ENCODE peak calls at places on chromosomes 12 and 14, in ten cellular contexts. S is psoas muscle, U is upper lobe of right lung, N is DND-41, X is heart right ventricle, I is RWPE2, V is A549, C is GM12878, J is pancreas, P is thoracic aorta. T is an unnamed sample. For H3K4me1, the result is how much of the 10 kb centered on the place peaks cover.

GRCh38 chr12:1115471-1116242 is 124.6 kb downstream of the ERC1 start:
- ATAC-seq in N (no peak), U (peak), J (peak), S (no peak), C (peak), X (no peak), I (peak), V (no peak), P (no peak), T (no peak)

GRCh38 chr14:50835280-50835679 is 4.3 kb upstream of the NIN start:
- ATAC-seq in J (no peak), C (peak), N (peak), I (no peak), X (no peak), S (no peak), U (no peak), V (no peak), P (no peak), T (no peak)

GRCh38 chr14:73238941-73239340 is 1.6 kb downstream of the PAPLN start:
- ATAC-seq in C (peak), P (no peak), I (no peak), X (no peak), N (no peak), U (no peak), V (peak), J (no peak), S (no peak), T (no peak)

GRCh38 chr12:124632510-124632909 is 65.1 kb upstream of the NCOR2 start:
- ATAC-seq in S (no peak), V (peak), N (no peak), C (no peak), I (no peak), U (peak), J (peak), P (no peak), X (no peak), T (no peak)

GRCh38 chr14:36647417-36647826 is 14.2 kb upstream of the PAX9 start:
- ATAC-seq in J (peak), P (no peak), V (no peak), I (no peak), S (no peak), C (no peak), U (peak), N (no peak), X (no peak), T (peak)

GRCh38 chr14:95619785-95620417 is 66.3 kb upstream of the TCL1B start:
- ATAC-seq in I (no peak), P (no peak), U (no peak), J (no peak), V (no peak), X (no peak), S (no peak), C (no peak), N (no peak), T (no peak)

GRCh38 chr14:64500088-64500487 is 3.5 kb downstream of the ZBTB25 start:
- ATAC-seq in V (no peak), S (no peak), P (no peak), I (no peak), U (no peak), C (no peak), N (no peak), J (no peak), X (no peak), T (no peak)

GRCh38 chr14:97866664-97867063 is 1069.5 kb downstream of the VRK1 start:
- ATAC-seq in X (no peak), P (no peak), C (no peak), S (no peak), V (no peak), J (no peak), I (no peak), U (no peak), N (no peak), T (no peak)

GRCh38 chr12:58933068-58933681 is 12.9 kb upstream of the LRIG3 start:
- ATAC-seq in P (no peak), J (no peak), X (no peak), V (no peak), N (no peak), I (no peak), S (no peak), C (no peak), U (no peak), T (no peak)

GRCh38 chr14:65226824-65227604 is 124.7 kb upstream of the MAX start:
- ATAC-seq in P (no peak), V (peak), U (no peak), S (no peak), X (no peak), J (peak), C (no peak), I (peak), N (no peak), T (no peak)

GRCh38 chr12:56152756-56153137 is 360 bp downstream of the MYL6B start:
- ATAC-seq in V (no peak), P (peak), N (no peak), S (no peak), X (no peak), J (no peak), U (no peak), C (no peak), I (no peak), T (no peak)

GRCh38 chr12:69425417-69425816 is 44.8 kb upstream of the FRS2 start:
- ATAC-seq in U (no peak), C (no peak), S (no peak), N (peak), P (no peak), X (no peak), J (no peak), I (no peak), V (no peak), T (no peak)

GRCh38 chr14:34723867-34724266 is 9.5 kb upstream of the CFL2 start:
- ATAC-seq in S (no peak), N (no peak), J (no peak), U (no peak), C (no peak), V (no peak), I (no peak), X (no peak), P (no peak), T (no peak)

GRCh38 chr12:111557271-111558106 is 41.6 kb downstream of the ATXN2 start:
- ATAC-seq in N (no peak), C (no peak), U (no peak), X (no peak), J (no peak), V (peak), I (peak), P (no peak), S (no peak), T (no peak)

GRCh38 chr14:64463198-64463597 is 2.1 kb upstream of the AKAP5 start:
- ATAC-seq in I (no peak), U (no peak), N (no peak), X (no peak), C (peak), P (no peak), S (no peak), V (no peak), J (no peak), T (no peak)

GRCh38 chr14:66610154-66610563 is 102.2 kb downstream of the GPHN start:
- ATAC-seq in C (no peak), P (no peak), V (no peak), S (no peak), U (no peak), N (peak), X (no peak), I (no peak), J (no peak), T (no peak)

GRCh38 chr14:94768141-94768520 is 1.8 kb downstream of the GSC start:
- ATAC-seq in X (no peak), U (no peak), J (no peak), C (no peak), I (no peak), N (no peak), V (no peak), S (no peak), P (no peak), T (no peak)

GRCh38 chr14:50812180-50812579 is 18.8 kb downstream of the NIN start:
- ATAC-seq in V (no peak), I (no peak), C (no peak), X (no peak), S (no peak), P (no peak), U (no peak), N (no peak), J (no peak), T (no peak)

GRCh38 chr12:51188359-51189051 is 15.6 kb upstream of the TFCP2 start:
- ATAC-seq in N (no peak), C (peak), J (no peak), X (no peak), S (peak), V (no peak), P (no peak), U (no peak), I (no peak), T (no peak)

GRCh38 chr14:78086342-78086741 is 83.8 kb upstream of the NRXN3 start:
- ATAC-seq in U (no peak), P (no peak), J (no peak), V (no peak), N (no peak), S (no peak), I (no peak), X (no peak), C (no peak), T (no peak)

GRCh38 chr12:104805186-104805585 is 152.9 kb downstream of the SLC41A2 start:
- ATAC-seq in V (no peak), S (no peak), X (no peak), U (no peak), N (no peak), I (peak), J (no peak), P (no peak), C (no peak), T (no peak)

GRCh38 chr14:49977126-49977841 is 84.4 kb downstream of the ARF6 start:
- ATAC-seq in I (no peak), U (peak), X (no peak), V (no peak), C (peak), N (peak), S (no peak), J (no peak), P (no peak), T (no peak)

GRCh38 chr12:122946690-122947271 is 19.5 kb downstream of the ABCB9 start:
- ATAC-seq in C (peak), P (peak), S (peak), J (peak), I (peak), V (peak), X (peak), U (peak), N (peak), T (peak)

GRCh38 chr12:55659486-55660385 is 23.0 kb downstream of the OR10P1 start:
- ATAC-seq in I (peak), N (no peak), V (peak), J (peak), P (no peak), C (peak), U (peak), X (peak), S (peak), T (peak)

GRCh38 chr14:67837011-67837624 is 17.5 kb downstream of the RAD51B start:
- ATAC-seq in X (no peak), I (no peak), S (no peak), V (peak), N (peak), P (no peak), J (peak), C (peak), U (peak), T (no peak)

GRCh38 chr12:38887770-38888169 is 17.6 kb downstream of the CPNE8 start:
- ATAC-seq in I (no peak), X (no peak), U (no peak), S (no peak), P (no peak), V (no peak), C (no peak), N (no peak), J (no peak), T (no peak)

GRCh38 chr14:99009875-99010274 is 262.1 kb downstream of the BCL11B start:
- ATAC-seq in V (no peak), X (no peak), J (no peak), U (no peak), S (no peak), N (peak), P (no peak), C (no peak), I (no peak), T (no peak)

GRCh38 chr12:14482886-14483285 is 84.8 kb downstream of the PLBD1 start:
- ATAC-seq in U (no peak), P (no peak), V (no peak), C (no peak), X (no peak), J (no peak), N (no peak), S (no peak), I (no peak), T (no peak)

GRCh38 chr12:120159509-120160237 is 34.8 kb downstream of the GCN1 start:
- ATAC-seq in C (no peak), U (no peak), S (no peak), I (peak), V (no peak), J (peak), X (peak), P (no peak), N (no peak), T (peak)

GRCh38 chr14:92754956-92755355 is 6.5 kb upstream of the LGMN start:
- ATAC-seq in N (no peak), J (peak), X (no peak), S (no peak), I (no peak), U (no peak), P (no peak), C (no peak), V (no peak), T (no peak)

GRCh38 chr14:91332448-91333059 is 85.1 kb downstream of the CCDC88C start:
- ATAC-seq in C (no peak), V (peak), X (no peak), S (no peak), U (no peak), J (peak), N (no peak), I (no peak), P (no peak), T (peak)

GRCh38 chr14:69616408-69616773 is 5.0 kb downstream of the SUSD6 start:
- ATAC-seq in N (no peak), J (no peak), V (no peak), U (no peak), P (no peak), X (no peak), I (no peak), C (no peak), S (no peak), T (no peak)

GRCh38 chr14:54048736-54049135 is 92.1 kb upstream of the BMP4 start:
- ATAC-seq in X (no peak), U (no peak), N (no peak), J (peak), P (no peak), C (no peak), V (no peak), I (no peak), S (no peak), T (no peak)

DNA sequence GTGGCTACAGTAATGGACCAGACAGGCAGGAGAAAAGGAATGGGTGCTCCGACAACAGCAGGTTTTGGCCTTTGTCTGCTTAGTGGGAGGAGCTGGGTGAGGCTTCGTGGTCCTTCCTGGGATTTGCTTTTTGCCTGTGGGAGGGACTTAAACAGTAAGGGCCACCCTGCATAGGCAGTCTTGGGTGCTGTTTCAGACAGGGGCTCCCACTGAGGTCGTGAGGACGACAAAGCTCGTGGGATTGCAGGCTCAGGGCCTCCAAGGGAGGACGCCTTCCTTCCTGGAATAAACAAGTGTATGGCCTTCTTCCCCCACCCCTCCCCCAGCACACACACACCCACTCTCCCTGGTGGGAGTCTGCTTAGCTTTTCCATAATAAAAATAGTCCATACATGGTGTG is 63.1 kb downstream of the FZD10 start:
- ATAC-seq in P (no peak), N (no peak), X (no peak), V (no peak), J (no peak), C (no peak), S (no peak), U (no peak), I (no peak), T (no peak)
- TF ChIP-seq CTCF in P (no peak), N (no peak), X (no peak), V (no peak), J (no peak), C (no peak), S (no peak), U (no peak), I (no peak), T (no peak)

GRCh38 chr12:110234197-110235154 is 46.6 kb upstream of the ATP2A2 start:
- ATAC-seq in S (peak), U (peak), X (peak), V (peak), N (no peak), I (no peak), C (no peak), P (peak), J (peak), T (no peak)
- H3K4me1 ChIP-seq in S (under half), U (under half), X (under half), V (half or more), N (under half), I (under half), C (under half), P (under half), J (under half), T (under half)

GRCh38 chr14:45133683-45134050 is 614 bp downstream of the FKBP3 start:
- ATAC-seq in S (peak), X (peak), I (peak), U (no peak), C (no peak), P (peak), N (peak), J (peak), V (peak), T (peak)

GRCh38 chr14:45128963-45129629 is 5.2 kb downstream of the FKBP3 start:
- ATAC-seq in U (no peak), S (peak), C (no peak), X (no peak), P (no peak), J (no peak), I (no peak), V (no peak), N (no peak), T (no peak)

GRCh38 chr14:45135181-45135580 is 549 bp upstream of the FANCM start:
- ATAC-seq in I (no peak), U (no peak), V (no peak), S (no peak), N (no peak), C (no peak), J (no peak), X (no peak), P (no peak), T (no peak)

GRCh38 chr14:45135659-45136314 is at the start of gene FANCM:
- ATAC-seq in U (peak), J (peak), N (peak), I (peak), V (peak), S (peak), P (peak), X (peak), C (peak), T (peak)

GRCh38 chr14:45134051-45134958 is at the start of gene FKBP3:
- ATAC-seq in U (peak), I (peak), P (peak), V (peak), N (peak), J (peak), X (peak), S (peak), C (peak), T (peak)
- TF ChIP-seq CTCF in U (no peak), I (peak), P (no peak), V (peak), N (peak), J (no peak), X (peak), S (peak), C (peak), T (peak)

GRCh38 chr14:55105991-55106390 is 23.1 kb upstream of the LGALS3 start:
- ATAC-seq in U (no peak), S (no peak), V (no peak), N (no peak), I (no peak), J (no peak), X (no peak), P (no peak), C (no peak), T (no peak)

GRCh38 chr14:55111122-55111705 is 17.8 kb upstream of the LGALS3 start:
- ATAC-seq in N (no peak), U (no peak), J (no peak), C (no peak), V (peak), I (no peak), P (no peak), X (no peak), S (no peak), T (no peak)

GRCh38 chr14:55109846-55110245 is 19.2 kb upstream of the LGALS3 start:
- ATAC-seq in S (no peak), V (no peak), U (no peak), P (no peak), C (no peak), N (no peak), I (no peak), J (no peak), X (no peak), T (no peak)

GRCh38 chr14:55104051-55104954 is 24.7 kb upstream of the LGALS3 start:
- ATAC-seq in P (no peak), N (no peak), C (no peak), U (peak), S (no peak), J (no peak), I (no peak), V (no peak), X (no peak), T (no peak)

DNA sequence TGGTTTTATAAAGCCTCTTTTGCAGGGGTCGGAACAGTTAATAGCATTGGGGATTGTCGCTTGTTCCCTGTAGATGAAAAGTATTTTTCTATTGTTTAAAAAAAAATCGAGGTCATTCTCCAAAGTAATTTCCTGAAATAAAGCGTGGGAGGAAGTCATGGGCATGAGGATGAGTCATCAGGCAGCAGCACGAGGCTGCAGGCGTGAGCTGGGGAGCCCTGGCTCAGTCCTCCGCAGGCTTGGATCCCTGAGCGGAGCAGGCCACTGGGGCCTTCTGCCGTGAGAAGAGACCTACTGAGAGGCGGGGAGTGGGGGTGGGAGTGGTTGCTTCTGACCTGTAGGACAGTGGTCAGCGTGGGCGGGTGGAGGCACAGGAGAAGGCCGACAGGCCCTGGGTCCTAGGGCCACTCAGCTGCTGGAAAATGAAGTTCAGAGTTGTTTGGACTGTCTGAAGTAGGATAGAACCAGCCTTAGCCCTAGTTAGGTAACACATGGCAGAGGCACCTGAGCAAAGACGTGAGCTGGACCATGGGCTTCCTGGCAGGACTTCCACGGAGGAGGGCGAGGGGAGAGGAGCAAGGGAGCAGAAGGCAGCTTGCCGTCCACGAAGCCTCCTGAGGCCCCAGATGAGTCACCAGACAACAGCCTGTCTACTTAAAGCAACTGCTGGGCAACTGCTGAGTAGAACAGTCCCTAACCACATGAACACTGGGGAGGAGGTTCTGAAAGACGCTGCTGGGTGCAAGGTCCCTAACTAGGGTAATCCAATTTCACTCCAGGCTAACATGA is 21.1 kb upstream of the LGALS3 start:
- ATAC-seq in S (peak), P (peak), U (peak), C (peak), I (peak), N (peak), V (peak), J (peak), X (peak), T (peak)
- H3K4me1 ChIP-seq in S (under half), P (under half), U (half or more), C (under half), I (under half), N (under half), V (under half), J (under half), X (under half), T (under half)

DNA sequence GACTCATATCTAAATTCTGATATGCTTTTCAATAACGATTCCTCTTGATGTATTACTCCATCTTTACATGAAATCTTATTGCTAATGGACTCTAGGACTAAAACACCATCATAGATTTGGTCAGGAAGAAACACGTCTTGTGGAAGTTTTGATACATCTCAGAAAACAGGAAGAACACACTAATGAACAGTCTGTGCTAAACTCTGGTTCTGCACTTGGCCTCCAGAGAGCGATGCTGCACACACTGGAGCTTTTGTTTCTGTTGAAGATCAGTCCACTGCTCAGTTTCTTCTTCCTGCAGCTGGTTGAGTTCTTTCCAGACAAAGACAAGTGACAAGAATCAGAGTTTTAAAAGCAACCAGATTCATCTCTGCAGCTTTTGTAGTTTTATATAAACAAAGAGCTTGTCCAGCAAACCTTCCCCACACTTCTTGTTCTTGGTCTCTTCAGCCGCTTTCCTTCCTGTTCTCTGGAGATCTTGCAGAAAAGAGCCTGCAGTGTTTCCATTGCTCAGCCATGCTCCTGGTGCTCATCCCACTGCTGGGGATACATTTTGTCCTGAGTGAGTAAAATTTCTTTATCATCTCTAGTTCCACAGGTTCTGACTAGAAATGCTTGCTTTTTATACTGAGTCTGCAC is 229.1 kb upstream of the OR4E1 start:
- ATAC-seq in V (peak), I (no peak), C (peak), N (peak), P (no peak), S (no peak), X (no peak), J (no peak), U (no peak), T (no peak)
- TF ChIP-seq CTCF in V (peak), I (peak), C (peak), N (peak), P (no peak), S (no peak), X (peak), J (no peak), U (no peak), T (no peak)

GRCh38 chr14:55749201-55749812 is 169.3 kb downstream of the KTN1 start:
- ATAC-seq in N (peak), U (no peak), P (no peak), J (peak), C (no peak), V (no peak), I (peak), X (no peak), S (no peak), T (no peak)
- H3K4me1 ChIP-seq in N (under half), U (under half), P (under half), J (under half), C (under half), V (half or more), I (under half), X (under half), S (under half), T (under half)

T was measured in gastroesophageal sphincter.